ENCODE peak calls at places on chromosomes 5 and 9, in ten cellular contexts. G, A, E, N, H, Q, K, L, P and F are unnamed samples.

GRCh38 chr9:96256800-96257199 is 45.2 kb downstream of the HSD17B3 start:
- DNase-seq in H (no peak), G (peak; percentile 11), P (no peak), E (no peak), A (peak; percentile 82), Q (no peak), L (no peak), N (no peak), K (no peak), F (no peak)

GRCh38 chr9:134880484-134881312 is at the start of gene FCN2:
- DNase-seq in G (no peak), A (no peak), H (no peak), Q (peak; percentile 90), L (no peak), P (no peak), N (peak; percentile 91), E (no peak), K (peak; percentile 67), F (peak; percentile 53)

GRCh38 chr5:145906401-145906800 is 30.0 kb upstream of the SH3RF2 start:
- DNase-seq in L (no peak), G (no peak), Q (no peak), K (no peak), H (no peak), N (no peak), E (no peak), P (no peak), A (no peak), F (no peak)

GRCh38 chr9:371349-371748 is 156.7 kb downstream of the DOCK8 start:
- DNase-seq in K (no peak), A (no peak), Q (no peak), H (no peak), N (no peak), L (no peak), G (no peak), P (no peak), E (no peak), F (peak; percentile 50)

GRCh38 chr5:111585946-111586345 is 73.6 kb upstream of the STARD4 start:
- DNase-seq in E (no peak), G (no peak), H (no peak), P (no peak), K (no peak), A (no peak), L (no peak), Q (no peak), N (no peak), F (no peak)

GRCh38 chr9:127177221-127177620 is 54.8 kb upstream of the ANGPTL2 start:
- DNase-seq in G (no peak), N (no peak), K (no peak), E (peak; percentile 25), Q (no peak), L (no peak), A (no peak), P (no peak), H (peak; percentile 63), F (peak; percentile 49)

GRCh38 chr9:130072515-130073235 is 19.0 kb downstream of the GPR107 start:
- DNase-seq in A (no peak), L (no peak), P (no peak), G (peak; percentile 66), K (no peak), N (no peak), H (no peak), Q (no peak), E (no peak), F (no peak)

GRCh38 chr5:17056056-17056690 is 120.1 kb upstream of the MYO10 start:
- DNase-seq in G (no peak), A (no peak), P (no peak), K (no peak), E (no peak), Q (no peak), N (no peak), L (no peak), H (no peak), F (no peak)

GRCh38 chr5:50947892-50948683 is 281.7 kb downstream of the PARP8 start:
- DNase-seq in P (no peak), Q (no peak), L (no peak), A (no peak), K (no peak), E (no peak), N (no peak), H (no peak), G (no peak), F (no peak)

GRCh38 chr5:136087961-136088871 is 44.4 kb upstream of the SMAD5 start:
- DNase-seq in P (peak; percentile 94), H (peak; percentile 85), L (no peak), G (peak; percentile 36), E (no peak), Q (no peak), A (no peak), K (peak; percentile 74), N (peak; percentile 90), F (peak; percentile 92)

GRCh38 chr9:20022410-20022809 is 233.6 kb upstream of the SLC24A2 start:
- DNase-seq in G (peak; percentile 62), N (no peak), H (no peak), L (no peak), E (no peak), Q (no peak), P (no peak), K (no peak), A (no peak), F (no peak)

GRCh38 chr5:89343666-89344065 is 460.7 kb upstream of the MEF2C start:
- DNase-seq in P (no peak), A (no peak), H (no peak), N (no peak), G (peak; percentile 16), E (no peak), K (no peak), Q (no peak), L (no peak), F (no peak)

GRCh38 chr5:39211773-39212172 is 7.6 kb downstream of the FYB1 start:
- DNase-seq in G (no peak), Q (no peak), N (no peak), A (no peak), P (no peak), L (no peak), K (no peak), H (no peak), E (no peak), F (no peak)

GRCh38 chr5:96875805-96876291 is 452 bp upstream of the ERAP2 start:
- DNase-seq in E (no peak), N (no peak), K (no peak), A (no peak), P (no peak), Q (peak; percentile 90), H (no peak), G (no peak), L (peak; percentile 25), F (peak; percentile 56)

DNA sequence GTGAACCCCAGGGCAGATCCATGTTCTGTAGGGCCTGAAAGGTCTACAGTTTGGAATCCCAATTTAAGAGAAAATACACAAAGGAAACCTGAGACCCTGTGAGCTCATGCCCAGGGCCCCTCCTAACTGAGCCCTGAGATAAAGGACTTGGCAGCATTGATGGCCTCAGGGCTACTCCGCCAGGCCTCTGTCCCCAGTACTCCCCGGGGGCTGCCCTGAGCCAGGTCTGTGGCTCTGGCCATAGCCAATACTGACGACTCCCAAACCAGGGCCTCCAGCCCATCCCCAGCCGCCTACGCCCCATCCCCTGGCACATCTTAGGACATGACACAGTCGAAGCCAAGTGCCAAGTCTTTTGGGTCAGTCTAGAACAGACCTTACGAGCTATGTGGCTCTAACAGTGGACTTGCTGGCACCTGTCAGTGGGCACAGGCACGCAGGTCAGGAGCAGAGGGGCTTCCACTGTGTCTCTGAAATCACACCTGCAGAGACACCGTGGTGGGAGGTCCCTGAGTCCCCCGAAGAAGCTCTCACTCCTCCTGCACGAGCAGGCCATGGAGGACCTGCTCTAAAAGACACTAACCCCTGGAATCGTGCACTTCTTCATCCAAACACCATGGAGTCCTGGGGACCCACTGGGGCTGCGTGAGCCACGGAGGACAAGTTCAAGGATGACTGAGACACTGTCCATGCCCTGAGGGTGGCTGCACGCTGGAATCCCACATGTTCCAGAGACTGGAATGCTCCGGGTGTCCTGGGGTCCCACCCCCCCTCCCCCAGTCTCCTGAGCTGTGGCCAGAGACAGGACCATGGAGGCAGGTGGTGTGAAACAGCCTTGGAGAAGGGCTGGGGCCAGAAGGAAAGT is 40.2 kb upstream of the BARHL1 start:
- DNase-seq in A (no peak), P (no peak), G (no peak), K (no peak), H (no peak), E (no peak), Q (no peak), L (no peak), N (no peak), F (no peak)
- TF ChIP-seq POLR2A in A (no peak), P (no peak), G (no peak), K (no peak), H (no peak), E (no peak), Q (no peak), L (no peak), N (no peak), F (no peak)

GRCh38 chr9:2833096-2833495 is 10.8 kb downstream of the PUM3 start:
- DNase-seq in N (no peak), K (no peak), A (no peak), H (no peak), E (no peak), L (no peak), P (no peak), Q (no peak), G (no peak), F (no peak)

GRCh38 chr9:2838356-2838983 is 5.4 kb downstream of the PUM3 start:
- DNase-seq in H (no peak), A (no peak), N (no peak), E (no peak), P (no peak), L (no peak), K (no peak), G (peak; percentile 17), Q (no peak), F (no peak)

GRCh38 chr9:2838984-2839367 is 4.9 kb downstream of the PUM3 start:
- DNase-seq in N (no peak), A (no peak), K (no peak), G (no peak), L (no peak), H (no peak), E (no peak), Q (no peak), P (no peak), F (no peak)

GRCh38 chr9:2837915-2838314 is 6.0 kb downstream of the PUM3 start:
- DNase-seq in E (no peak), P (no peak), Q (no peak), A (no peak), H (no peak), N (no peak), K (no peak), L (peak; percentile 25), G (peak; percentile 35), F (no peak)
- TF ChIP-seq CTCF in E (peak; percentile 42), P (peak; percentile 64), Q (peak; percentile 50), A (peak; percentile 40), H (no peak), N (no peak), K (peak; percentile 32), L (peak; percentile 52), G (peak; percentile 47), F (peak; percentile 61)

GRCh38 chr5:95822408-95823240 is at the start of gene GLRX:
- DNase-seq in E (peak; percentile 60), K (peak; percentile 69), G (peak; percentile 89), H (peak; percentile 89), N (no peak), P (peak; percentile 77), L (peak; percentile 88), A (peak; percentile 80), Q (peak; percentile 96), F (peak; percentile 84)
- TF ChIP-seq POLR2A in E (no peak), K (peak; percentile 96), G (peak; percentile 80), H (no peak), N (no peak), P (no peak), L (peak; percentile 78), A (no peak), Q (peak; percentile 60), F (peak; percentile 79)

GRCh38 chr5:37838152-37838932 is 1.5 kb downstream of the GDNF start:
- DNase-seq in H (peak; percentile 79), P (no peak), L (peak; percentile 31), G (peak; percentile 30), Q (no peak), E (no peak), N (no peak), K (no peak), A (no peak), F (peak; percentile 17)
- TF ChIP-seq CTCF in H (no peak), P (no peak), L (no peak), G (peak; percentile 4), Q (no peak), E (no peak), N (no peak), K (no peak), A (no peak), F (no peak)